ENCODE peak calls at places on chromosome 11, in nine cellular contexts. H is bronchial epithelial cell; T is sciatic nerve; Z is stimulated activated naive CD8-positive, alpha-beta T cell treated with anti-CD3 and anti-CD28 coated beads, Interleukin-15, amount 100 ng/mL, for 72 hours; N is AML-193; L is epithelial cell of esophagus; E is mammary epithelial cell; P is G401; Y is kidney glomerular epithelial cell. B is an unnamed sample.

GRCh38 chr11:27187848-27188621 is 147.4 kb downstream of the BBOX1 start:
- DNase-seq in H (no peak), T (no peak), Z (no peak), N (no peak), L (no peak), E (no peak), P (no peak), Y (no peak), B (no peak)

GRCh38 chr11:123286255-123286654 is 91.2 kb upstream of the CLMP start:
- DNase-seq in H (no peak), T (no peak), Z (no peak), N (no peak), L (no peak), E (no peak), P (no peak), Y (no peak), B (no peak)

GRCh38 chr11:13468750-13469149 is 5.7 kb upstream of the BTBD10 start:
- DNase-seq in H (no peak), T (no peak), Z (no peak), N (no peak), L (no peak), E (no peak), P (no peak), Y (no peak), B (no peak)

GRCh38 chr11:77602385-77603105 is 12.8 kb downstream of the AQP11 start:
- DNase-seq in H (peak; percentile 95), T (no peak), Z (no peak), N (no peak), L (peak; percentile 91), E (peak; percentile 89), P (no peak), Y (peak; percentile 90), B (no peak)

GRCh38 chr11:22044126-22044525 is 148.8 kb upstream of the ANO5 start:
- DNase-seq in H (no peak), T (no peak), Z (no peak), N (no peak), L (no peak), E (no peak), P (no peak), Y (no peak), B (no peak)

GRCh38 chr11:12835286-12835685 is 161.1 kb downstream of the TEAD1 start:
- DNase-seq in H (no peak), T (no peak), Z (no peak), N (no peak), L (no peak), E (no peak), P (no peak), Y (no peak), B (no peak)

GRCh38 chr11:86938900-86939880 is 16.0 kb downstream of the FZD4 start:
- DNase-seq in H (peak; percentile 65), T (no peak), Z (no peak), N (peak; percentile 64), L (peak; percentile 57), E (peak; percentile 31), P (peak; percentile 71), Y (peak; percentile 42), B (peak; percentile 26)

GRCh38 chr11:70270877-70271634 is 566 bp downstream of the PPFIA1 start:
- DNase-seq in H (peak; percentile 42), T (peak; percentile 66), Z (peak; percentile 63), N (peak; percentile 33), L (peak; percentile 56), E (peak; percentile 53), P (peak; percentile 32), Y (peak; percentile 21), B (peak; percentile 69)

GRCh38 chr11:122900803-122901202 is 18.2 kb downstream of the JHY start:
- DNase-seq in H (no peak), T (no peak), Z (no peak), N (no peak), L (no peak), E (no peak), P (no peak), Y (no peak), B (no peak)

GRCh38 chr11:67275606-67276409 is 9.5 kb downstream of the GRK2 start:
- DNase-seq in H (no peak), T (peak; percentile 54), Z (no peak), N (no peak), L (no peak), E (no peak), P (no peak), Y (no peak), B (no peak)

GRCh38 chr11:75265851-75266531 is 25.4 kb downstream of the TPBGL start:
- DNase-seq in H (no peak), T (peak; percentile 56), Z (no peak), N (no peak), L (no peak), E (no peak), P (no peak), Y (no peak), B (no peak)

GRCh38 chr11:108551653-108552462 is 41.7 kb downstream of the EXPH5 start:
- DNase-seq in H (peak; percentile 33), T (no peak), Z (no peak), N (no peak), L (no peak), E (no peak), P (no peak), Y (no peak), B (no peak)

GRCh38 chr11:17383466-17383865 is 5.0 kb downstream of the KCNJ11 start:
- DNase-seq in H (peak; percentile 26), T (no peak), Z (no peak), N (no peak), L (peak; percentile 23), E (no peak), P (peak; percentile 15), Y (no peak), B (no peak)

GRCh38 chr11:12224537-12224893 is 114.1 kb downstream of the MICAL2 start:
- DNase-seq in H (peak; percentile 88), T (peak; percentile 85), Z (peak; percentile 84), N (peak; percentile 89), L (peak; percentile 76), E (peak; percentile 87), P (peak; percentile 93), Y (no peak), B (no peak)

GRCh38 chr11:43985386-43985752 is 42.9 kb downstream of the C11orf96 start:
- DNase-seq in H (no peak), T (no peak), Z (no peak), N (no peak), L (no peak), E (no peak), P (no peak), Y (no peak), B (no peak)

GRCh38 chr11:45252134-45252856 is 33.8 kb downstream of the SYT13 start:
- DNase-seq in H (peak; percentile 26), T (no peak), Z (peak; percentile 10), N (no peak), L (peak; percentile 30), E (no peak), P (no peak), Y (no peak), B (peak; percentile 20)

GRCh38 chr11:12235945-12236743 is 125.8 kb downstream of the MICAL2 start:
- DNase-seq in H (peak; percentile 62), T (no peak), Z (peak; percentile 42), N (peak; percentile 42), L (peak; percentile 61), E (peak; percentile 47), P (peak; percentile 87), Y (peak; percentile 85), B (no peak)

GRCh38 chr11:116736763-116737162 is 36.0 kb downstream of the BUD13 start:
- DNase-seq in H (peak; percentile 22), T (no peak), Z (no peak), N (no peak), L (no peak), E (no peak), P (no peak), Y (no peak), B (no peak)

GRCh38 chr11:131041331-131042040 is 125.2 kb upstream of the SNX19 start:
- DNase-seq in H (peak; percentile 96), T (no peak), Z (no peak), N (no peak), L (peak; percentile 97), E (peak; percentile 91), P (no peak), Y (no peak), B (no peak)

GRCh38 chr11:2287102-2287501 is 14.6 kb downstream of the C11orf21 start:
- DNase-seq in H (no peak), T (peak; percentile 73), Z (no peak), N (peak; percentile 33), L (no peak), E (no peak), P (no peak), Y (no peak), B (no peak)

GRCh38 chr11:67680701-67681472 is 6.5 kb upstream of the ALDH3B2 start:
- DNase-seq in H (no peak), T (no peak), Z (no peak), N (no peak), L (no peak), E (no peak), P (no peak), Y (no peak), B (no peak)

GRCh38 chr11:86497310-86497709 is 122.6 kb downstream of the CCDC81 start:
- DNase-seq in H (peak; percentile 58), T (no peak), Z (no peak), N (no peak), L (peak; percentile 50), E (peak; percentile 82), P (no peak), Y (peak; percentile 88), B (no peak)

GRCh38 chr11:112096194-112096593 is 9.5 kb downstream of the SDHD start:
- DNase-seq in H (no peak), T (no peak), Z (no peak), N (no peak), L (no peak), E (no peak), P (no peak), Y (no peak), B (no peak)

GRCh38 chr11:118657238-118657637 is 22.2 kb downstream of the TREH start:
- DNase-seq in H (no peak), T (no peak), Z (no peak), N (no peak), L (no peak), E (no peak), P (no peak), Y (no peak), B (no peak)

GRCh38 chr11:125872138-125872491 is 15.4 kb upstream of the HYLS1 start:
- DNase-seq in H (no peak), T (no peak), Z (no peak), N (no peak), L (no peak), E (peak; percentile 32), P (no peak), Y (no peak), B (no peak)

GRCh38 chr11:129061466-129062194 is 119.0 kb upstream of the TP53AIP1 start:
- DNase-seq in H (peak; percentile 93), T (no peak), Z (no peak), N (no peak), L (peak; percentile 93), E (peak; percentile 88), P (no peak), Y (no peak), B (no peak)

GRCh38 chr11:104653011-104653806 is 245.1 kb downstream of the CASP12 start:
- DNase-seq in H (no peak), T (no peak), Z (no peak), N (peak; percentile 34), L (no peak), E (no peak), P (peak; percentile 63), Y (no peak), B (no peak)

GRCh38 chr11:62805991-62806441 is 776 bp upstream of the NXF1 start:
- DNase-seq in H (no peak), T (no peak), Z (peak; percentile 25), N (no peak), L (peak; percentile 54), E (no peak), P (no peak), Y (no peak), B (no peak)

GRCh38 chr11:2943711-2944118 is 14.5 kb upstream of the PHLDA2 start:
- DNase-seq in H (peak; percentile 37), T (peak; percentile 66), Z (no peak), N (no peak), L (peak; percentile 67), E (no peak), P (no peak), Y (no peak), B (no peak)

GRCh38 chr11:116909245-116909644 is 71.8 kb upstream of the APOA1 start:
- DNase-seq in H (peak; percentile 33), T (no peak), Z (no peak), N (no peak), L (peak; percentile 31), E (no peak), P (no peak), Y (no peak), B (no peak)

GRCh38 chr11:101600948-101601347 is 17.1 kb upstream of the TRPC6 start:
- DNase-seq in H (no peak), T (no peak), Z (no peak), N (no peak), L (no peak), E (no peak), P (no peak), Y (no peak), B (no peak)